ENCODE peak calls at places on chromosomes 4 and X, in nine cellular contexts. Y is SK-N-SH, D is hepatocyte, M is PC-3, N is neural progenitor cell, L is HCT116, E is MM.1S, Z is OCI-LY7, S is GM23338. P is an unnamed sample.

GRCh38 chr4:10098770-10099139 is 17.8 kb downstream of the WDR1 start:
- DNase-seq in M (peak; percentile 36), L (peak; percentile 41), D (no peak), Y (no peak), S (no peak), Z (no peak), E (no peak), N (no peak), P (peak; percentile 82)

GRCh38 chrX:72475952-72476668 is 96.5 kb downstream of the HDAC8 start:
- DNase-seq in M (no peak), Z (no peak), L (no peak), N (no peak), E (no peak), Y (peak; percentile 23), D (no peak), S (no peak), P (peak; percentile 51)

GRCh38 chr4:153064571-153064970 is 128.4 kb downstream of the FHDC1 start:
- DNase-seq in N (peak; percentile 47), M (no peak), L (no peak), D (peak; percentile 62), E (no peak), Z (no peak), S (peak; percentile 58), Y (peak; percentile 11), P (no peak)

GRCh38 chrX:140165849-140166248 is 200.5 kb upstream of the CXorf66 start:
- DNase-seq in D (no peak), S (no peak), Y (no peak), N (no peak), Z (no peak), M (no peak), E (no peak), L (no peak), P (no peak)

GRCh38 chr4:8785656-8786142 is 85.9 kb downstream of the HMX1 start:
- DNase-seq in Z (no peak), S (no peak), E (no peak), M (no peak), Y (no peak), D (no peak), L (no peak), N (no peak), P (no peak)

GRCh38 chr4:10006236-10006603 is 15.1 kb downstream of the SLC2A9 start:
- DNase-seq in L (no peak), D (peak; percentile 48), Z (peak; percentile 12), M (peak; percentile 89), Y (no peak), S (no peak), N (no peak), E (no peak), P (peak; percentile 84)

GRCh38 chrX:56564921-56565861 is 1.8 kb downstream of the UBQLN2 start:
- DNase-seq in D (peak; percentile 4), L (no peak), E (peak; percentile 9), S (peak; percentile 1), N (peak; percentile 9), Y (peak; percentile 24), Z (peak; percentile 20), M (no peak), P (peak; percentile 45)

GRCh38 chrX:439719-440118 is 53.0 kb upstream of the PPP2R3B start:
- DNase-seq in S (no peak), E (no peak), D (no peak), N (no peak), Z (no peak), Y (no peak), L (no peak), M (no peak), P (no peak)

GRCh38 chrX:47562615-47563243 is 1.7 kb downstream of the ARAF start:
- DNase-seq in Y (no peak), D (no peak), N (peak; percentile 37), Z (peak; percentile 38), M (peak; percentile 36), S (peak; percentile 27), E (no peak), L (no peak), P (peak; percentile 48)

GRCh38 chr4:650461-650860 is 23.6 kb downstream of the ATP5ME start:
- DNase-seq in E (no peak), Z (no peak), N (no peak), S (no peak), M (no peak), Y (no peak), D (no peak), L (no peak), P (no peak)

GRCh38 chrX:63747331-63747730 is 37.7 kb downstream of the ARHGEF9 start:
- DNase-seq in Y (no peak), N (no peak), Z (no peak), S (no peak), M (no peak), D (no peak), E (no peak), L (no peak), P (peak; percentile 83)

GRCh38 chrX:149830192-149830873 is 48.6 kb downstream of the MAGEA9 start:
- DNase-seq in L (no peak), E (no peak), N (peak; percentile 77), Z (no peak), D (peak; percentile 33), Y (no peak), M (no peak), S (peak; percentile 72), P (peak; percentile 54)

GRCh38 chr4:42167709-42168108 is 15.3 kb upstream of the BEND4 start:
- DNase-seq in L (no peak), E (peak; percentile 95), D (no peak), N (no peak), Z (no peak), S (no peak), Y (no peak), M (no peak), P (no peak)

GRCh38 chr4:156898373-156899117 is 73.1 kb downstream of the PDGFC start:
- DNase-seq in M (peak; percentile 20), L (no peak), S (no peak), E (no peak), Z (no peak), Y (no peak), D (no peak), N (no peak), P (peak; percentile 26)

GRCh38 chrX:83845397-83845796 is 15.5 kb upstream of the CYLC1 start:
- DNase-seq in Z (peak; percentile 39), L (peak; percentile 0), N (peak; percentile 53), D (peak; percentile 37), Y (peak; percentile 41), E (peak; percentile 68), M (peak; percentile 50), S (peak; percentile 40), P (peak; percentile 43)

GRCh38 chr4:170662250-170662649 is 572.5 kb upstream of the AADAT start:
- DNase-seq in N (no peak), S (no peak), E (no peak), D (no peak), M (no peak), Z (no peak), L (no peak), Y (no peak), P (no peak)
- TF ChIP-seq EZH2phosphoT487 in N (no peak), S (no peak), E (no peak), D (no peak), M (no peak), Z (no peak), L (no peak), Y (no peak), P (no peak)

GRCh38 chr4:112908511-112908910 is 140.9 kb upstream of the ANK2 start:
- DNase-seq in Y (no peak), L (no peak), S (peak; percentile 26), Z (no peak), E (no peak), N (no peak), D (no peak), M (peak; percentile 3), P (peak; percentile 11)

GRCh38 chr4:112905728-112906127 is 143.7 kb upstream of the ANK2 start:
- DNase-seq in E (no peak), Z (no peak), Y (no peak), S (no peak), N (no peak), M (no peak), D (no peak), L (no peak), P (no peak)

DNA sequence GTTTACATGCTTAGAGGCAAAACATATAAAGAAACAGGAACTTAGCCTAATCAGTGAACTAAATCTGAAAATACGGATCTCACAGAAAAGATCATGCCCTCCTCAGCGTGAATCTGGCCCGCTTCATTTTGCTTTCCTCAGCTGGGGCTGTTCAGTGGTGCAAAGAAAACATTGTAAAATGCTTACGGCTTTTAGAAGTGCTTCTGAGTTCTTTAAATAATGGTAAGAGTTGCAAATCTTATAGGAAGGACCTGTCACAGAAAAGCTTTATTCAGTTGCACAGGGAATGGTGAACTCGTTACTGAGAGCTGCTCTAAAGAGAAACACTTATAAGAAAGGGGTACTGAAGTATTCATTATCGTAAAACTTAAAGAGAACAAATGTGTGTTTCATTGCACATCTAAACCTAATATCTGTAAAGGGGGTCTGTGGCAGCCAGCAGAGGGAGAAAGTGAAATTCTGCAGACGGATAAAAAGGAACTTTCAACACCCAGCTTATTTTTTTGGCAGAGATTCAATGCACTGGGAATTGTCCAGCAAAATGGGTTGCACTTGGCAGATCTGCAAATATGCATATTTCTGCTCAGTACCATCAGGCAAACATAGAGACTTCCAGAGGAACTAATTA is 139.2 kb upstream of the ANK2 start:
- DNase-seq in S (no peak), L (no peak), M (peak; percentile 9), N (peak; percentile 11), D (peak; percentile 21), E (no peak), Y (peak; percentile 33), Z (no peak), P (peak; percentile 70)
- TF ChIP-seq EZH2phosphoT487 in S (no peak), L (no peak), M (no peak), N (no peak), D (no peak), E (no peak), Y (no peak), Z (no peak), P (no peak)

GRCh38 chr4:109910261-109910660 is 2.4 kb upstream of the EGF start:
- DNase-seq in E (no peak), N (no peak), S (no peak), L (no peak), Y (no peak), D (peak; percentile 52), M (no peak), Z (no peak), P (no peak)

GRCh38 chr4:109913842-109914241 is 1.2 kb downstream of the EGF start:
- DNase-seq in Y (no peak), L (no peak), M (no peak), Z (no peak), E (no peak), D (no peak), S (no peak), N (no peak), P (no peak)

GRCh38 chr4:109915385-109916002 is 2.8 kb downstream of the EGF start:
- DNase-seq in Z (no peak), E (peak; percentile 37), Y (no peak), D (peak; percentile 23), S (no peak), N (no peak), M (no peak), L (no peak), P (no peak)

GRCh38 chr4:109914356-109914755 is 1.7 kb downstream of the EGF start:
- DNase-seq in L (no peak), E (no peak), N (no peak), M (no peak), Y (no peak), Z (no peak), D (peak; percentile 20), S (peak; percentile 5), P (no peak)

GRCh38 chr4:109912706-109913621 is at the start of gene EGF:
- DNase-seq in S (peak; percentile 54), E (no peak), L (no peak), Z (no peak), Y (no peak), D (peak; percentile 64), N (peak; percentile 38), M (peak; percentile 71), P (peak; percentile 62)
- TF ChIP-seq EZH2phosphoT487 in S (no peak), E (no peak), L (no peak), Z (no peak), Y (no peak), D (no peak), N (no peak), M (no peak), P (no peak)

GRCh38 chr4:39505581-39505980 is 21.7 kb downstream of the UGDH start:
- DNase-seq in E (no peak), Z (no peak), D (no peak), Y (no peak), N (no peak), M (no peak), S (no peak), L (no peak), P (peak; percentile 53)
- TF ChIP-seq EZH2phosphoT487 in E (no peak), Z (no peak), D (no peak), Y (no peak), N (no peak), M (no peak), S (no peak), L (no peak), P (no peak)

P was measured in GM23248.